ENCODE peak calls at places on chromosomes 16 and 17, in four cellular contexts. U, D, Q and Z are unnamed samples.

GRCh38 chr17:72661093-72661944 is 431.2 kb downstream of the SLC39A11 start:
- DNase-seq in Q (no peak), U (peak; percentile 97), D (no peak), Z (no peak)

GRCh38 chr17:64769712-64770111 is 107.6 kb upstream of the SMURF2 start:
- DNase-seq in D (no peak), U (no peak), Q (no peak), Z (no peak)

GRCh38 chr16:70348991-70349390 is 2.3 kb downstream of the DDX19A start:
- DNase-seq in Q (no peak), D (no peak), U (no peak), Z (no peak)

GRCh38 chr17:73091410-73091769 is 1.1 kb downstream of the SLC39A11 start:
- DNase-seq in D (no peak), U (no peak), Q (no peak), Z (no peak)

GRCh38 chr16:12436201-12436657 is 367.5 kb downstream of the CPPED1 start:
- DNase-seq in D (no peak), Q (no peak), U (no peak), Z (no peak)

GRCh38 chr17:182164-182751 is 808 bp upstream of the DOC2B start:
- DNase-seq in Q (no peak), D (no peak), U (no peak), Z (peak; percentile 48)

GRCh38 chr17:78883090-78883532 is 19.9 kb downstream of the CEP295NL start:
- DNase-seq in D (peak; percentile 82), Q (no peak), U (peak; percentile 71), Z (no peak)

GRCh38 chr17:79990704-79991103 is 45.0 kb downstream of the TBC1D16 start:
- DNase-seq in U (no peak), D (no peak), Q (no peak), Z (no peak)

GRCh38 chr16:2388875-2389433 is 40.3 kb upstream of the CCNF start:
- DNase-seq in Q (no peak), U (no peak), D (no peak), Z (peak; percentile 96)

GRCh38 chr17:5821813-5822212 is 237.5 kb upstream of the NLRP1 start:
- DNase-seq in D (no peak), Q (no peak), U (no peak), Z (no peak)

GRCh38 chr17:19880393-19880792 is 12.7 kb upstream of the ULK2 start:
- DNase-seq in Q (no peak), D (no peak), U (no peak), Z (no peak)

GRCh38 chr17:53353919-53354351 is 468.8 kb upstream of the KIF2B start:
- DNase-seq in U (no peak), Q (no peak), D (no peak), Z (no peak)

GRCh38 chr16:30609002-30609927 is 924 bp downstream of the ZNF689 start:
- DNase-seq in D (peak; percentile 70), Q (no peak), U (no peak), Z (peak; percentile 53)

GRCh38 chr17:81291662-81292061 is 3.4 kb downstream of the SLC38A10 start:
- DNase-seq in D (peak; percentile 79), Q (no peak), U (peak; percentile 65), Z (peak; percentile 79)

GRCh38 chr17:2624292-2624731 is 30.9 kb downstream of the PAFAH1B1 start:
- DNase-seq in D (no peak), U (no peak), Q (peak; percentile 21), Z (no peak)
- TF ChIP-seq JUND in D (no peak), U (no peak), Q (no peak), Z (no peak)

GRCh38 chr17:31004160-31004559 is 33.3 kb downstream of the RNF135 start:
- DNase-seq in Q (no peak), D (no peak), U (no peak), Z (no peak)
- TF ChIP-seq JUND in Q (no peak), D (no peak), U (no peak), Z (no peak)

GRCh38 chr16:85514295-85514600 is 98.9 kb upstream of the GSE1 start:
- DNase-seq in Q (no peak), D (no peak), U (no peak), Z (no peak)
- TF ChIP-seq JUND in Q (no peak), D (no peak), U (no peak), Z (no peak)

GRCh38 chr17:82429824-82430223 is 11.4 kb upstream of the OGFOD3 start:
- DNase-seq in D (no peak), Q (no peak), U (no peak), Z (no peak)

GRCh38 chr17:82419471-82419995 is 1.1 kb upstream of the OGFOD3 start:
- DNase-seq in U (no peak), D (no peak), Q (no peak), Z (no peak)

GRCh38 chr17:82428546-82428945 is 10.2 kb upstream of the OGFOD3 start:
- DNase-seq in Q (no peak), D (no peak), U (no peak), Z (no peak)

GRCh38 chr17:82424863-82425159 is 6.4 kb upstream of the OGFOD3 start:
- DNase-seq in U (no peak), D (no peak), Q (no peak), Z (no peak)

GRCh38 chr17:82424001-82424862 is 5.8 kb upstream of the OGFOD3 start:
- DNase-seq in Q (no peak), U (peak; percentile 36), D (peak; percentile 60), Z (no peak)
- TF ChIP-seq JUND in Q (no peak), U (no peak), D (no peak), Z (no peak)

GRCh38 chr16:26667271-26667703 is 399.4 kb upstream of the C16orf82 start:
- DNase-seq in Q (no peak), U (no peak), D (no peak), Z (no peak)

GRCh38 chr16:26664086-26664485 is 402.6 kb upstream of the C16orf82 start:
- DNase-seq in Q (no peak), D (no peak), U (no peak), Z (no peak)

GRCh38 chr16:26668026-26668425 is 398.7 kb upstream of the C16orf82 start:
- DNase-seq in D (no peak), U (no peak), Q (no peak), Z (no peak)

GRCh38 chr16:26666486-26666885 is 400.2 kb upstream of the C16orf82 start:
- DNase-seq in D (no peak), U (no peak), Q (no peak), Z (no peak)

GRCh38 chr16:26665166-26665939 is 401.4 kb upstream of the C16orf82 start:
- DNase-seq in D (no peak), Q (no peak), U (no peak), Z (no peak)
- TF ChIP-seq JUND in D (no peak), Q (no peak), U (no peak), Z (no peak)

GRCh38 chr16:84138824-84139627 is 6.0 kb downstream of the HSDL1 start:
- DNase-seq in Q (peak; percentile 56), D (peak; percentile 63), U (peak; percentile 54), Z (no peak)

GRCh38 chr16:84138500-84138823 is 6.5 kb downstream of the HSDL1 start:
- DNase-seq in D (no peak), U (no peak), Q (no peak), Z (no peak)

GRCh38 chr16:84137287-84137686 is 7.7 kb downstream of the HSDL1 start:
- DNase-seq in Q (no peak), D (no peak), U (no peak), Z (no peak)

GRCh38 chr16:84137769-84138357 is 7.1 kb downstream of the HSDL1 start:
- DNase-seq in U (no peak), D (no peak), Q (no peak), Z (no peak)

GRCh38 chr16:84136331-84137125 is 8.4 kb downstream of the HSDL1 start:
- DNase-seq in D (no peak), U (no peak), Q (no peak), Z (no peak)
- TF ChIP-seq JUND in D (no peak), U (no peak), Q (no peak), Z (no peak)

GRCh38 chr17:71519285-71519684 is 601.5 kb upstream of the SOX9 start:
- DNase-seq in U (no peak), D (no peak), Q (no peak), Z (no peak)

GRCh38 chr17:71521724-71522123 is 599.1 kb upstream of the SOX9 start:
- DNase-seq in U (no peak), D (no peak), Q (no peak), Z (no peak)

GRCh38 chr17:71511266-71511995 is 609.4 kb upstream of the SOX9 start:
- DNase-seq in Q (no peak), U (no peak), D (no peak), Z (no peak)

DNA sequence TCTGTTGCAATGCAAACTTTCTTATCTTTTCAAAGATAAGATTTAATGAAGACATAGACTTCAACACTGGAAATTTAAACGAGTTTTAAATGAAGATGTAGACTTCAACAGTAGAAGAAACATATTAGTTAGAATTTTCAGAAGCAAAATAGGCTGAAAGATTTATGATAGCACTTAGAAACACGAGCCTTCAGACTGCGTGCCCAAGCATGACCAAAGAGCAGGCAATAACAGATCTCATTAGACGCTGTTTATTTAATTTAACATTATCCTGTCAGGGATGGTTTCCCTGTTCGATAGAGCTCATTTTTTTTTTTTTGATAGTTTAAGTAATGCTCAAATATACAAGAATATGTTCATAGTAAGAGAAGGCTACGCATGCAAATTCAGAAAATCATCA is 604.7 kb upstream of the SOX9 start:
- DNase-seq in U (no peak), Q (no peak), D (no peak), Z (no peak)
- TF ChIP-seq JUND in U (no peak), Q (no peak), D (no peak), Z (no peak)